ENCODE peak calls at places on chromosomes 13 and 19, in nine cellular contexts. O is anterior cingulate cortex, D is left cardiac atrium, F is WERI-Rb-1, B is T-helper 2 cell, Z is hepatic stellate cell, I is osteocyte, X is HTR-8/SVneo, N is AG10803. E is an unnamed sample.

GRCh38 chr13:31409678-31410356 is 210.0 kb downstream of the B3GLCT start:
- DNase-seq in O (no peak), D (no peak), F (no peak), B (no peak), Z (no peak), I (no peak), X (no peak), N (peak), E (peak)

GRCh38 chr13:102903659-102904407 is 58.0 kb downstream of the ERCC5 start:
- DNase-seq in O (no peak), D (no peak), F (no peak), B (no peak), Z (peak), I (no peak), X (peak), N (peak), E (no peak)

GRCh38 chr13:95246292-95247082 is 54.8 kb downstream of the ABCC4 start:
- DNase-seq in O (no peak), D (no peak), F (peak), B (no peak), Z (no peak), I (no peak), X (no peak), N (no peak), E (no peak)

GRCh38 chr13:33676700-33677048 is 141.3 kb upstream of the RFC3 start:
- DNase-seq in O (no peak), D (peak), F (peak), B (no peak), Z (peak), I (no peak), X (peak), N (peak), E (peak)

GRCh38 chr13:30418075-30418715 is 4.1 kb upstream of the UBE2L5 start:
- DNase-seq in O (no peak), D (no peak), F (no peak), B (no peak), Z (no peak), I (no peak), X (no peak), N (no peak), E (no peak)

GRCh38 chr13:21606251-21606650 is 2.3 kb upstream of the MICU2 start:
- DNase-seq in O (no peak), D (no peak), F (no peak), B (no peak), Z (no peak), I (no peak), X (no peak), N (no peak), E (no peak)

GRCh38 chr19:41845051-41845590 is 279 bp downstream of the DMRTC2 start:
- DNase-seq in O (no peak), D (no peak), F (no peak), B (no peak), Z (no peak), I (no peak), X (no peak), N (no peak), E (no peak)

GRCh38 chr13:113915012-113915763 is 51.3 kb upstream of the GAS6 start:
- DNase-seq in O (no peak), D (no peak), F (peak), B (no peak), Z (no peak), I (peak), X (no peak), N (no peak), E (no peak)

GRCh38 chr13:32415019-32415418 is 12.9 kb downstream of the N4BP2L1 start:
- DNase-seq in O (no peak), D (no peak), F (peak), B (no peak), Z (no peak), I (no peak), X (no peak), N (no peak), E (no peak)

GRCh38 chr19:35143818-35144217 is 763 bp downstream of the FXYD7 start:
- DNase-seq in O (no peak), D (no peak), F (no peak), B (no peak), Z (no peak), I (no peak), X (no peak), N (no peak), E (no peak)

GRCh38 chr19:49920624-49921363 is 8.2 kb upstream of the ATF5 start:
- DNase-seq in O (no peak), D (no peak), F (no peak), B (no peak), Z (no peak), I (no peak), X (no peak), N (no peak), E (no peak)

GRCh38 chr19:11639245-11639601 is 41.9 kb downstream of the ZNF627 start:
- DNase-seq in O (no peak), D (no peak), F (no peak), B (no peak), Z (no peak), I (no peak), X (no peak), N (no peak), E (no peak)

GRCh38 chr19:13978306-13978705 is 26.0 kb downstream of the DCAF15 start:
- DNase-seq in O (peak), D (peak), F (peak), B (no peak), Z (no peak), I (no peak), X (no peak), N (no peak), E (no peak)

GRCh38 chr13:30569901-30570576 is 47.7 kb upstream of the USPL1 start:
- DNase-seq in O (no peak), D (peak), F (no peak), B (no peak), Z (peak), I (no peak), X (no peak), N (peak), E (peak)

GRCh38 chr13:23289917-23290357 is 109.2 kb downstream of the SGCG start:
- DNase-seq in O (no peak), D (peak), F (no peak), B (no peak), Z (peak), I (no peak), X (peak), N (peak), E (peak)

GRCh38 chr19:48720251-48720612 is 707 bp upstream of the MAMSTR start:
- DNase-seq in O (no peak), D (no peak), F (no peak), B (no peak), Z (no peak), I (no peak), X (no peak), N (no peak), E (no peak)

GRCh38 chr13:80862466-80862865 is 521.5 kb upstream of the SPRY2 start:
- DNase-seq in O (no peak), D (no peak), F (no peak), B (no peak), Z (no peak), I (no peak), X (no peak), N (no peak), E (no peak)

GRCh38 chr19:28065026-28065425 is 1147.9 kb downstream of the UQCRFS1 start:
- DNase-seq in O (no peak), D (no peak), F (no peak), B (no peak), Z (no peak), I (no peak), X (no peak), N (peak), E (peak)

GRCh38 chr13:36175621-36176020 is 38.7 kb downstream of the SOHLH2 start:
- DNase-seq in O (no peak), D (no peak), F (no peak), B (no peak), Z (no peak), I (no peak), X (no peak), N (no peak), E (no peak)

GRCh38 chr13:109315481-109315880 is 470.9 kb downstream of the IRS2 start:
- DNase-seq in O (no peak), D (no peak), F (no peak), B (no peak), Z (no peak), I (no peak), X (no peak), N (no peak), E (no peak)

GRCh38 chr19:54431255-54431838 is 16.1 kb downstream of the TTYH1 start:
- DNase-seq in O (no peak), D (peak), F (no peak), B (no peak), Z (no peak), I (no peak), X (no peak), N (no peak), E (peak)

GRCh38 chr13:66353664-66354063 is 876.5 kb downstream of the PCDH9 start:
- DNase-seq in O (no peak), D (no peak), F (no peak), B (no peak), Z (no peak), I (no peak), X (no peak), N (no peak), E (peak)

GRCh38 chr19:58317481-58318072 is 9.2 kb upstream of the ZSCAN22 start:
- DNase-seq in O (no peak), D (no peak), F (no peak), B (no peak), Z (peak), I (no peak), X (no peak), N (peak), E (peak)

GRCh38 chr19:35273686-35274259 is 5.0 kb downstream of the USF2 start:
- DNase-seq in O (no peak), D (no peak), F (no peak), B (no peak), Z (no peak), I (no peak), X (no peak), N (no peak), E (no peak)

E was measured in astrocyte.